ENCODE peak calls at places on chromosomes 16 and 17, in five cellular contexts. A is brain microvascular endothelial cell; S is CD8-positive, alpha-beta T cell; W is NCI-H1092; M is neural progenitor cell. Q is an unnamed sample.

GRCh38 chr17:58630883-58631522 is 60.8 kb downstream of the TEX14 start:
- DNase-seq in A (peak), S (no peak), W (peak), M (peak), Q (peak)

GRCh38 chr17:4444782-4445473 is 11.2 kb downstream of the SPNS3 start:
- DNase-seq in A (no peak), S (no peak), W (no peak), M (no peak), Q (peak)

GRCh38 chr16:83713597-83713996 is 94.2 kb upstream of the HSBP1 start:
- DNase-seq in A (no peak), S (no peak), W (no peak), M (no peak), Q (no peak)

GRCh38 chr16:70682239-70683145 is 3.4 kb downstream of the MTSS2 start:
- DNase-seq in A (no peak), S (peak), W (no peak), M (no peak), Q (no peak)

GRCh38 chr17:29561541-29562517 is 5.0 kb downstream of the ABHD15 start:
- DNase-seq in A (no peak), S (no peak), W (no peak), M (no peak), Q (no peak)

GRCh38 chr17:50924800-50925199 is 58.6 kb upstream of the TOB1 start:
- DNase-seq in A (no peak), S (no peak), W (no peak), M (no peak), Q (no peak)

GRCh38 chr17:13537871-13538643 is 63.7 kb downstream of the HS3ST3A1 start:
- DNase-seq in A (no peak), S (no peak), W (no peak), M (no peak), Q (no peak)

GRCh38 chr16:49592507-49593422 is 219.2 kb downstream of the C16orf78 start:
- DNase-seq in A (no peak), S (peak), W (no peak), M (peak), Q (no peak)

GRCh38 chr16:15492091-15492740 is 57.8 kb downstream of the BMERB1 start:
- DNase-seq in A (no peak), S (no peak), W (no peak), M (no peak), Q (no peak)

GRCh38 chr16:58732545-58733247 is 1.4 kb downstream of the GOT2 start:
- DNase-seq in A (peak), S (no peak), W (no peak), M (no peak), Q (no peak)

GRCh38 chr17:12422632-12423031 is 243.1 kb upstream of the MYOCD start:
- DNase-seq in A (no peak), S (no peak), W (no peak), M (no peak), Q (peak)

GRCh38 chr16:57042157-57043111 is 49.9 kb upstream of the CPNE2 start:
- DNase-seq in A (no peak), S (peak), W (no peak), M (no peak), Q (no peak)

GRCh38 chr16:14132696-14133048 is 61.6 kb downstream of the MRTFB start:
- DNase-seq in A (no peak), S (no peak), W (no peak), M (no peak), Q (no peak)

GRCh38 chr16:2480948-2481347 is 6.0 kb downstream of the TBC1D24 start:
- DNase-seq in A (no peak), S (peak), W (no peak), M (no peak), Q (peak)

GRCh38 chr17:8479431-8479947 is 43.8 kb downstream of the NDEL1 start:
- DNase-seq in A (no peak), S (no peak), W (no peak), M (no peak), Q (peak)

GRCh38 chr17:63973930-63974593 is 1.3 kb upstream of the SCN4A start:
- DNase-seq in A (no peak), S (no peak), W (no peak), M (no peak), Q (no peak)

GRCh38 chr16:72722552-72722951 is 325.4 kb downstream of the ZFHX3 start:
- DNase-seq in A (no peak), S (no peak), W (peak), M (peak), Q (no peak)